ENCODE peak calls at places on chromosomes 3 and 15, in four cellular contexts. V, G, D and T are unnamed samples.

GRCh38 chr3:40143283-40144090 is 166.0 kb upstream of the EIF1B start:
- DNase-seq in V (no peak), G (no peak), D (no peak), T (no peak)

GRCh38 chr3:137121704-137122314 is 164.0 kb downstream of the IL20RB start:
- DNase-seq in V (peak), G (peak), D (peak), T (peak)

GRCh38 chr15:78605201-78605600 is 15.6 kb downstream of the CHRNA3 start:
- DNase-seq in V (no peak), G (no peak), D (no peak), T (no peak)

GRCh38 chr3:15659254-15659975 is 57.9 kb downstream of the BTD start:
- DNase-seq in V (no peak), G (no peak), D (no peak), T (no peak)

GRCh38 chr3:177516130-177517011 is 319.1 kb upstream of the TBL1XR1 start:
- DNase-seq in V (no peak), G (peak), D (no peak), T (no peak)

GRCh38 chr15:74420193-74420905 is 13.4 kb downstream of the SEMA7A start:
- DNase-seq in V (no peak), G (no peak), D (no peak), T (no peak)

GRCh38 chr15:40310001-40310959 is 2.5 kb upstream of the PLCB2 start:
- DNase-seq in V (peak), G (peak), D (no peak), T (no peak)

GRCh38 chr15:56248276-56248675 is 4.6 kb upstream of the RFX7 start:
- DNase-seq in V (no peak), G (no peak), D (no peak), T (no peak)

GRCh38 chr3:194869482-194870169 is 183.9 kb downstream of the FAM43A start:
- DNase-seq in V (no peak), G (peak), D (no peak), T (peak)

GRCh38 chr15:67550522-67550921 is 8.0 kb downstream of the MAP2K5 start:
- DNase-seq in V (no peak), G (peak), D (no peak), T (no peak)

GRCh38 chr3:177451940-177452484 is 254.7 kb upstream of the TBL1XR1 start:
- DNase-seq in V (no peak), G (peak), D (no peak), T (no peak)

GRCh38 chr15:52251144-52251860 is 44.3 kb downstream of the MYO5C start:
- DNase-seq in V (no peak), G (no peak), D (no peak), T (no peak)

GRCh38 chr3:47578119-47578630 is 490 bp downstream of the CSPG5 start:
- DNase-seq in V (peak), G (peak), D (no peak), T (no peak)

GRCh38 chr3:66486646-66487045 is 14.2 kb downstream of the LRIG1 start:
- DNase-seq in V (no peak), G (peak), D (no peak), T (no peak)

GRCh38 chr15:99306694-99307338 is 55.5 kb downstream of the LRRC28 start:
- DNase-seq in V (no peak), G (peak), D (no peak), T (no peak)

GRCh38 chr3:104005815-104006214 is 1360.9 kb upstream of the ALCAM start:
- DNase-seq in V (no peak), G (no peak), D (no peak), T (no peak)

GRCh38 chr15:50854594-50855490 is 53.6 kb upstream of the AP4E1 start:
- DNase-seq in V (no peak), G (peak), D (no peak), T (peak)

GRCh38 chr15:68674975-68675374 is 96.2 kb downstream of the CORO2B start:
- DNase-seq in V (no peak), G (peak), D (no peak), T (no peak)

GRCh38 chr15:51752918-51753317 is 1.5 kb downstream of the TMOD2 start:
- DNase-seq in V (no peak), G (no peak), D (no peak), T (no peak)

GRCh38 chr15:66359740-66360139 is 3.3 kb upstream of the TIPIN start:
- DNase-seq in V (no peak), G (no peak), D (no peak), T (peak)

GRCh38 chr3:147521646-147522045 is 112.5 kb downstream of the ZIC1 start:
- DNase-seq in V (no peak), G (no peak), D (no peak), T (no peak)

GRCh38 chr3:130865537-130865936 is 28.3 kb upstream of the ATP2C1 start:
- DNase-seq in V (no peak), G (no peak), D (no peak), T (no peak)

GRCh38 chr3:190003730-190004129 is 117.0 kb downstream of the P3H2 start:
- DNase-seq in V (no peak), G (peak), D (no peak), T (no peak)

GRCh38 chr15:79431636-79432344 is at the start of gene MINAR1:
- DNase-seq in V (peak), G (peak), D (no peak), T (no peak)

GRCh38 chr3:45665101-45665572 is 24.1 kb upstream of the SACM1L start:
- DNase-seq in V (peak), G (peak), D (peak), T (no peak)

GRCh38 chr3:61141184-61141583 is 110.1 kb downstream of the FHIT start:
- DNase-seq in V (peak), G (no peak), D (peak), T (no peak)

GRCh38 chr15:70196314-70197291 is 98.9 kb upstream of the TLE3 start:
- DNase-seq in V (peak), G (peak), D (peak), T (peak)

GRCh38 chr3:180199396-180199795 is 162.7 kb upstream of the PEX5L start:
- DNase-seq in V (no peak), G (no peak), D (no peak), T (no peak)

GRCh38 chr3:145698252-145698651 is 462.7 kb downstream of the PLOD2 start:
- DNase-seq in V (no peak), G (no peak), D (no peak), T (no peak)

GRCh38 chr15:68614621-68615035 is 35.8 kb downstream of the CORO2B start:
- DNase-seq in V (peak), G (peak), D (peak), T (no peak)

GRCh38 chr15:31263751-31264533 is 62.7 kb upstream of the KLF13 start:
- DNase-seq in V (peak), G (no peak), D (no peak), T (no peak)

GRCh38 chr3:196837819-196838420 is 29.8 kb upstream of the SENP5 start:
- DNase-seq in V (peak), G (peak), D (peak), T (peak)

GRCh38 chr3:53495518-53496501 is 1.4 kb downstream of the CACNA1D start:
- DNase-seq in V (peak), G (no peak), D (no peak), T (no peak)

GRCh38 chr3:44114142-44114541 is 127.5 kb upstream of the TOPAZ1 start:
- DNase-seq in V (peak), G (no peak), D (peak), T (no peak)

GRCh38 chr3:8584661-8585060 is 59.9 kb downstream of the SSUH2 start:
- DNase-seq in V (no peak), G (no peak), D (no peak), T (no peak)

GRCh38 chr3:72334681-72335457 is 513.4 kb downstream of the SHQ1 start:
- DNase-seq in V (peak), G (peak), D (peak), T (no peak)

GRCh38 chr3:34419801-34420200 is 621.4 kb downstream of the PDCD6IP start:
- DNase-seq in V (peak), G (no peak), D (peak), T (no peak)

GRCh38 chr15:100981086-100981485 is 61.9 kb downstream of the LRRK1 start:
- DNase-seq in V (no peak), G (no peak), D (no peak), T (no peak)

GRCh38 chr15:42704492-42704926 is 32.4 kb downstream of the CDAN1 start:
- DNase-seq in V (peak), G (peak), D (peak), T (peak)

GRCh38 chr15:32866486-32867312 is 148.9 kb downstream of the GREM1 start:
- DNase-seq in V (no peak), G (peak), D (no peak), T (no peak)
- H3K9ac ChIP-seq in V (no peak), G (no peak), D (no peak), T (no peak)

GRCh38 chr3:188220097-188220788 is 66.3 kb downstream of the LPP start:
- DNase-seq in V (no peak), G (peak), D (no peak), T (no peak)

GRCh38 chr3:188218571-188218970 is 64.6 kb downstream of the LPP start:
- DNase-seq in V (no peak), G (no peak), D (no peak), T (no peak)

GRCh38 chr3:188223936-188224335 is 70.0 kb downstream of the LPP start:
- DNase-seq in V (no peak), G (no peak), D (no peak), T (no peak)

GRCh38 chr3:188219147-188219546 is 65.2 kb downstream of the LPP start:
- DNase-seq in V (no peak), G (no peak), D (no peak), T (no peak)

GRCh38 chr3:188220988-188221818 is 67.2 kb downstream of the LPP start:
- DNase-seq in V (no peak), G (peak), D (no peak), T (no peak)
- H3K9ac ChIP-seq in V (no peak), G (peak), D (no peak), T (no peak)

GRCh38 chr15:64895285-64896065 is 16.2 kb upstream of the ANKDD1A start:
- DNase-seq in V (no peak), G (peak), D (no peak), T (no peak)
- H3K9ac ChIP-seq in V (no peak), G (peak), D (peak), T (peak)

GRCh38 chr3:150384517-150385212 is 23.4 kb upstream of the TSC22D2 start:
- DNase-seq in V (peak), G (peak), D (no peak), T (no peak)

GRCh38 chr3:150385296-150386242 is 22.5 kb upstream of the TSC22D2 start:
- DNase-seq in V (no peak), G (no peak), D (no peak), T (no peak)

GRCh38 chr3:150393745-150394144 is 14.4 kb upstream of the TSC22D2 start:
- DNase-seq in V (no peak), G (no peak), D (no peak), T (no peak)

GRCh38 chr3:150391200-150391599 is 16.9 kb upstream of the TSC22D2 start:
- DNase-seq in V (no peak), G (peak), D (no peak), T (no peak)

DNA sequence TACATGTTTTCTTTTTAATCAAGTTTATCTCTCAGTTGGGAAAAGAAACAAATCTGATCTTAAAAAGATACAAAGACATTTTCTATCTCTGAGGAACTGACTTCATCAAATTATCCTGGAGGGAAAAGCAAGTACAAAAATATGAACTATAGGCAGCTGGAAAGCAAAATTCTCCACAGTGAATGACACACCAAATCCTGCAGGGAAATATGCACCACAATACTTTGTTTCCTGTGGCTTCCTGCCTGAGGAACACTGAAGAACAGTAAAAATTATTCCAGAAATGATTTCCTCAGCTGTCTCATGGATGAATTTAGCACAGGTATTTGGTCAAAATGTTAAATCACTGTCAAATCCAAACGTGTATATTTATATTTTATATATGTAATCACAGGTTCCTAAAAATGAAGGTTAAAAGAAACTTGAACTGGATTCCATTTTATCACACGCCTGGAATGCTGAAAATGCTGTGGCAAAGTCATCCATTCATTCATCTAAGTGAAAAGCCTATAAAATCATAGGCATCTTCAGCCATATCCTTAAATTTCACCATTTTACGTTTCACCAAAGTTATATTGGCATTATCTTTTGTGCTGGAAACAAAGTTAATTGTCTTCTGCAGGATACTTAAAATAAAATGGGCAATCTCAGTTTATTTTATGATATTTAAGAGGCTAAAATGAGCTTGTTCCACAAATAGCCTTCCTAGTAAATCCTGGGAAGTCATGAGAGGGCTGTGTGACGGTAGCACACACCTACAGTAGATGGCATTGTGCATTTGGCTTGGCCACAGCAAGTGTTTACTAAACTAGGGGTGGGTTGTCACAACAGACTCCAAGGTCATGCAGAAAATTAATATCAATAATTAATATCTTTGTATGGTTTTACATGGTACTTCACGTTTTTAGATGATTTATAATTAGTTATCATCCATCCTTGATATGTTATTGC is 19.4 kb upstream of the TSC22D2 start:
- DNase-seq in V (no peak), G (no peak), D (no peak), T (no peak)
- H3K9ac ChIP-seq in V (no peak), G (no peak), D (no peak), T (no peak)

GRCh38 chr15:90194655-90195054 is 6.5 kb upstream of the SEMA4B start:
- DNase-seq in V (no peak), G (no peak), D (no peak), T (no peak)
- H3K9ac ChIP-seq in V (no peak), G (no peak), D (no peak), T (no peak)